ENCODE peak calls at places on chromosomes 5 and 9, in four cellular contexts. U, X, T and Y are unnamed samples.

GRCh38 chr9:38414040-38414723 is 10.1 kb downstream of the IGFBPL1 start:
- DNase-seq in U (no peak), X (no peak), T (no peak), Y (no peak)

GRCh38 chr5:24472518-24472917 is 172.3 kb downstream of the CDH10 start:
- DNase-seq in U (no peak), X (no peak), T (no peak), Y (no peak)

GRCh38 chr9:24090566-24090965 is 264.5 kb upstream of the ELAVL2 start:
- DNase-seq in U (no peak), X (no peak), T (no peak), Y (no peak)

GRCh38 chr5:56507348-56507930 is 274.3 kb upstream of the ANKRD55 start:
- DNase-seq in U (peak), X (no peak), T (peak), Y (no peak)

GRCh38 chr5:21774791-21775190 is 1078.4 kb downstream of the CDH12 start:
- DNase-seq in U (peak), X (no peak), T (no peak), Y (no peak)

GRCh38 chr5:168734657-168735344 is 155.6 kb upstream of the PANK3 start:
- DNase-seq in U (no peak), X (no peak), T (no peak), Y (no peak)

GRCh38 chr5:136518174-136518573 is 152.8 kb upstream of the TRPC7 start:
- DNase-seq in U (no peak), X (no peak), T (no peak), Y (no peak)

GRCh38 chr5:180910735-180911134 is 11.8 kb downstream of the BTNL8 start:
- DNase-seq in U (no peak), X (no peak), T (no peak), Y (no peak)

GRCh38 chr9:33113799-33114547 is 37.5 kb upstream of the SMU1 start:
- DNase-seq in U (no peak), X (no peak), T (no peak), Y (no peak)

GRCh38 chr9:131019387-131020239 is 10.6 kb downstream of the LAMC3 start:
- DNase-seq in U (no peak), X (peak), T (no peak), Y (no peak)

GRCh38 chr9:16543691-16544090 is 326.8 kb downstream of the BNC2 start:
- DNase-seq in U (no peak), X (no peak), T (no peak), Y (no peak)

GRCh38 chr9:16639644-16640043 is 230.8 kb downstream of the BNC2 start:
- DNase-seq in U (no peak), X (no peak), T (no peak), Y (no peak)

GRCh38 chr9:114154597-114155102 is 687 bp upstream of the COL27A1 start:
- DNase-seq in U (no peak), X (no peak), T (no peak), Y (no peak)

GRCh38 chr9:116928283-116928682 is 241.2 kb downstream of the TRIM32 start:
- DNase-seq in U (no peak), X (no peak), T (no peak), Y (no peak)

GRCh38 chr5:86807046-86807712 is 189.4 kb downstream of the COX7C start:
- DNase-seq in U (no peak), X (no peak), T (no peak), Y (no peak)

GRCh38 chr5:1474183-1474839 is 29.1 kb upstream of the SLC6A3 start:
- DNase-seq in U (no peak), X (no peak), T (no peak), Y (no peak)

GRCh38 chr5:126998201-126998631 is 32.1 kb downstream of the MARCHF3 start:
- DNase-seq in U (no peak), X (peak), T (no peak), Y (no peak)

GRCh38 chr9:90825586-90825985 is 24.0 kb downstream of the SYK start:
- DNase-seq in U (no peak), X (no peak), T (no peak), Y (no peak)

GRCh38 chr9:1008256-1008655 is 31.8 kb downstream of the DMRT3 start:
- DNase-seq in U (no peak), X (no peak), T (no peak), Y (no peak)

GRCh38 chr5:36908544-36909260 is 32.1 kb downstream of the NIPBL start:
- DNase-seq in U (no peak), X (no peak), T (no peak), Y (no peak)

GRCh38 chr9:94855919-94856318 is 129.4 kb downstream of the AOPEP start:
- DNase-seq in U (no peak), X (no peak), T (no peak), Y (no peak)

GRCh38 chr5:137072376-137073174 is 426.6 kb downstream of the SPOCK1 start:
- DNase-seq in U (no peak), X (no peak), T (no peak), Y (no peak)

GRCh38 chr5:138386290-138386689 is 33.8 kb downstream of the KDM3B start:
- DNase-seq in U (no peak), X (no peak), T (no peak), Y (no peak)

GRCh38 chr5:141369994-141370848 is at the start of gene PCDHGB3:
- DNase-seq in U (peak), X (peak), T (no peak), Y (peak)

GRCh38 chr9:18542837-18543405 is 69.0 kb downstream of the ADAMTSL1 start:
- DNase-seq in U (no peak), X (no peak), T (no peak), Y (no peak)

GRCh38 chr9:98488578-98489312 is 220.0 kb downstream of the GABBR2 start:
- DNase-seq in U (peak), X (no peak), T (no peak), Y (no peak)

GRCh38 chr9:134226221-134226930 is 62.0 kb upstream of the RNU6ATAC start:
- DNase-seq in U (peak), X (no peak), T (peak), Y (no peak)

GRCh38 chr5:71778678-71779276 is 59.7 kb downstream of the CARTPT start:
- DNase-seq in U (peak), X (no peak), T (peak), Y (no peak)

GRCh38 chr9:115939065-115939765 is 214.4 kb upstream of the PAPPA start:
- DNase-seq in U (peak), X (no peak), T (no peak), Y (no peak)

GRCh38 chr9:21661626-21662025 is 140.8 kb upstream of the MTAP start:
- DNase-seq in U (no peak), X (no peak), T (no peak), Y (no peak)

GRCh38 chr5:82349651-82350050 is 71.5 kb upstream of the RPS23 start:
- DNase-seq in U (peak), X (peak), T (no peak), Y (peak)

GRCh38 chr5:33309780-33310345 is 130.9 kb upstream of the TARS1 start:
- DNase-seq in U (no peak), X (no peak), T (no peak), Y (no peak)

GRCh38 chr9:77132991-77133390 is 44.3 kb upstream of the VPS13A start:
- DNase-seq in U (no peak), X (no peak), T (no peak), Y (no peak)

GRCh38 chr9:72952914-72953313 is at the start of gene ALDH1A1:
- DNase-seq in U (peak), X (no peak), T (peak), Y (no peak)

GRCh38 chr5:136453986-136454758 is 88.8 kb upstream of the TRPC7 start:
- DNase-seq in U (no peak), X (no peak), T (no peak), Y (no peak)

GRCh38 chr5:149937610-149938009 is 7.0 kb downstream of the PDE6A start:
- DNase-seq in U (peak), X (no peak), T (no peak), Y (no peak)

GRCh38 chr5:142115937-142116614 is 7.5 kb downstream of the NDFIP1 start:
- DNase-seq in U (no peak), X (no peak), T (no peak), Y (no peak)

GRCh38 chr9:129623331-129623730 is 2.4 kb upstream of the C9orf50 start:
- DNase-seq in U (no peak), X (no peak), T (no peak), Y (no peak)

GRCh38 chr9:130422546-130422945 is 22.2 kb upstream of the ASS1 start:
- DNase-seq in U (no peak), X (no peak), T (no peak), Y (no peak)

DNA sequence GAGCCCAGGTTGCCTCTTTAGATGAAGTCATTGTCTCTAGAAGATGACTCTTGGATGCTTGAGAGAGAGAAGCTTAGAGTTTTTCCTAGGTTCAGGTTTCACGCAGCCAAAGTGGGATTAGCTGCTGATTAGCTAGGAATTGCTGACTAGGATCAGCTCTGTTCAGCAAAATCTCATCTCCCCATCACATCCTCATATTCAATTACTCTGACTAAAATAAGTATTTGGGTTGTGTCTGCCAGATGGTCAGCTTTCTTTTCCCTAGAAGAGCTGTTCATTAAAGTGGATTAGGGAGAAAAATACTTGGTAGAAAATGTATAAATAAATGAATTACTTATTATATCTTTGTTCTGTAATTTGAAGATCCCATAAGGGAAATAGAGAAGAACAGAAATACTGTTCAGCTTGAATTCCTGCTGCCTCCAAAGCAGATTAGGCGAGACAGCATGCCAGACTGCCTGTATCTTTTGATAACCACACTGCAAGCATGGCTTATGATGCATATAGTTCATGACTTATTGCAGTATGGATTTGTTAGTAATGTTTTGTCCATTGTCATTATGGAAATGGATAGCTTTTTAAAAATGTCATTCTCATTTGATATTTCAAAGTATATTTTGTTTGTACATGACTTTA is 184.8 kb upstream of the CD180 start:
- DNase-seq in U (no peak), X (no peak), T (no peak), Y (no peak)
- TF ChIP-seq NR3C1 in U (no peak), X (no peak), T (no peak), Y (no peak)

GRCh38 chr5:27414099-27414498 is 375.7 kb upstream of the CDH9 start:
- DNase-seq in U (no peak), X (no peak), T (no peak), Y (no peak)
- TF ChIP-seq NR3C1 in U (no peak), X (no peak), T (no peak), Y (no peak)

GRCh38 chr5:157116483-157116954 is 7.7 kb upstream of the HAVCR2 start:
- DNase-seq in U (no peak), X (no peak), T (no peak), Y (no peak)

GRCh38 chr5:157113007-157113406 is 4.2 kb upstream of the HAVCR2 start:
- DNase-seq in U (no peak), X (no peak), T (no peak), Y (no peak)

GRCh38 chr5:157115012-157115411 is 6.2 kb upstream of the HAVCR2 start:
- DNase-seq in U (no peak), X (no peak), T (no peak), Y (no peak)

GRCh38 chr5:157120102-157120501 is 11.3 kb upstream of the HAVCR2 start:
- DNase-seq in U (no peak), X (no peak), T (no peak), Y (no peak)

DNA sequence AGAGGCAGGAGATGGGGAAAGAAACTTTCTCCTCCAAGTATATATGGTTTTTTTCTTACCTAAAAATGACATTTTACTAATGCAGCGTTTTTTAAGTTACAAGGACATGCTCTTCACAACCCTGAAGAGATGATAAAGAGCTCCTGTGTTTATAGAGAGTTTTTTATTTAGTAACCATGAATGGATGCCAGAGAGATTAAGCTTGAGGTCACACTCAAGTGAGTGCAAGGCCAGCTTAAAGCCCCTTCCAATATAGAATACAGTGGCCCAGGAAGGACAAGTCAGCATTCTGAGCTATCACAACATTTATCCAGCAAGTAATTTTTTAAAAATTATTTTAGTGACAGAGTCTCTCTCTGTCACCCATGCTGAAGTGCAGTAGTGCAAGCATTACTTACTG is 6.7 kb upstream of the HAVCR2 start:
- DNase-seq in U (no peak), X (no peak), T (no peak), Y (no peak)
- TF ChIP-seq NR3C1 in U (no peak), X (no peak), T (no peak), Y (no peak)

DNA sequence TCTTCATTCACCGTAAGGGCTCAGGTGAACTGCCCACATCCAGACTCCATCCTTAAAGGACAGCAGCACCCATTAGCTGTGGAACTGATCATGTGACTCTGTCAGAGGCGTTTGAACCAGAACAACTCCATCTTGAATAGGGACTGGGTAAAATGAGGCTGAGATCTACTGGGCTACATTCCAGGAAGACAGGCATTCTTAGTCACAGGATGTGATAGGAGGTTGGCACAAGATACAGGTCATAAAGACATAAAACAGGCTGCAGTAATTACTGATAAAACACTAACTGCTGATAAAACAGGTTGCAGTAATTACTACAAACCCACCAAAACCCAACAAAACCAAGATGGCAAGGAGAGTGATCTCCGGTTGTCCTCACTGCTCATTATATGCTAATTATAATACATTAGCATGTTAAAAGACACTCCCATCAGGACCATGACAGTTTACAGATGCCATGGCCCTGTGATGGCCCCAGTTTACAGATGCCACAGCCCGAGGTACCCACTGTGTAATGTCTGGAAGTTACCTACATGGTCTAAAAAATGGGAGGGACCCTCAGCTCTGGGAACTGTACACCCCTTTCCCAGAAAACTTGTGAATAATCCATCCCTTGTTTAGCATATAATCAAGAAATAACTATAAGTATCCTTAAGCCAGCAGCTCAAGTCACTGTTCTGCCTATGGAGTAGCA is 28.6 kb downstream of the BICD2 start:
- DNase-seq in U (no peak), X (no peak), T (no peak), Y (no peak)
- TF ChIP-seq NR3C1 in U (no peak), X (no peak), T (no peak), Y (no peak)

GRCh38 chr5:6197427-6197826 is 180.9 kb downstream of the MED10 start:
- DNase-seq in U (no peak), X (no peak), T (no peak), Y (no peak)

GRCh38 chr5:6202113-6202512 is 176.2 kb downstream of the MED10 start:
- DNase-seq in U (no peak), X (no peak), T (no peak), Y (no peak)

GRCh38 chr5:6201626-6202025 is 176.7 kb downstream of the MED10 start:
- DNase-seq in U (no peak), X (no peak), T (no peak), Y (no peak)

DNA sequence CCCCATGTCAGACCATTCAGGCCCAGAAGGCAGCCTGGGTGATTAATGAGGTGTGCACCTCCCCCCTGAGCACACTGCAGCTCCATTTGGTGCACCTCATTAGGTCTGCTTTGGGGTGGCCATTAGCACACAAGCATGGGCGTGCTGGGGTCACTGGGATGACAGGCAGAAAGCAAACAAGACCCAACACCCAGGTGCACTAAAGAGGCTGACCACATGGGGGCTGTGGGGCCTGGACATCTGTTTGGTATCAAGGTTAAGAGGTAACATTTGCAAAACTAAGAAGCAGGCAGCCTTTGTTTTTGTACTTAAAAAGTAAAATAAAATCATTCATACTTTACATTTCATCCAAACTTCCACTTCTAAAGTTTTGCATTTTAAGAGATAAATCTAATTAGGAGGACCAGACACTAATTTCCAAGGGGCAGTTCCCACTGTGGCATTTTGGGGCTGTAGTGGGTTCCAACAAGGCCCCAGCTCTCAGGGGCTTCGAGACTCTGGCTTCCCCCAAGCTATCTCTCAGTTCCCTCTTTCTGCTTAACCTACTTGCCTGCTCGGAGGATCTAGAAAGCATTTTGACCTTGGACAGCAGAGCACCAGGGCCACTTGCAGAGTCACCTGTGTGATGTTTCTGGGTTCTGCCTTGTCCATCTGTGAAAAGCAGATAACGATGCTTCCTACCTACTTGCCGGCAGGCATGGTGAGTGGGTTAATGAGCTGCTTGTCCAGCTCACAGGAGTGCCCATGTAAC is 175.6 kb downstream of the MED10 start:
- DNase-seq in U (peak), X (peak), T (peak), Y (peak)
- TF ChIP-seq NR3C1 in U (no peak), X (no peak), T (no peak), Y (no peak)

GRCh38 chr5:159091051-159091450 is 8.7 kb downstream of the EBF1 start:
- DNase-seq in U (no peak), X (no peak), T (no peak), Y (no peak)
- TF ChIP-seq NR3C1 in U (no peak), X (no peak), T (no peak), Y (no peak)

GRCh38 chr5:61298580-61298979 is 33.5 kb upstream of the ZSWIM6 start:
- DNase-seq in U (no peak), X (no peak), T (peak), Y (no peak)

GRCh38 chr5:61298066-61298465 is 34.0 kb upstream of the ZSWIM6 start:
- DNase-seq in U (no peak), X (no peak), T (no peak), Y (no peak)

GRCh38 chr5:61301820-61302563 is 30.1 kb upstream of the ZSWIM6 start:
- DNase-seq in U (peak), X (no peak), T (peak), Y (no peak)

GRCh38 chr5:61301345-61301744 is 30.7 kb upstream of the ZSWIM6 start:
- DNase-seq in U (no peak), X (no peak), T (no peak), Y (no peak)

GRCh38 chr5:61299254-61299653 is 32.8 kb upstream of the ZSWIM6 start:
- DNase-seq in U (no peak), X (no peak), T (no peak), Y (no peak)
- TF ChIP-seq NR3C1 in U (no peak), X (no peak), T (no peak), Y (no peak)

DNA sequence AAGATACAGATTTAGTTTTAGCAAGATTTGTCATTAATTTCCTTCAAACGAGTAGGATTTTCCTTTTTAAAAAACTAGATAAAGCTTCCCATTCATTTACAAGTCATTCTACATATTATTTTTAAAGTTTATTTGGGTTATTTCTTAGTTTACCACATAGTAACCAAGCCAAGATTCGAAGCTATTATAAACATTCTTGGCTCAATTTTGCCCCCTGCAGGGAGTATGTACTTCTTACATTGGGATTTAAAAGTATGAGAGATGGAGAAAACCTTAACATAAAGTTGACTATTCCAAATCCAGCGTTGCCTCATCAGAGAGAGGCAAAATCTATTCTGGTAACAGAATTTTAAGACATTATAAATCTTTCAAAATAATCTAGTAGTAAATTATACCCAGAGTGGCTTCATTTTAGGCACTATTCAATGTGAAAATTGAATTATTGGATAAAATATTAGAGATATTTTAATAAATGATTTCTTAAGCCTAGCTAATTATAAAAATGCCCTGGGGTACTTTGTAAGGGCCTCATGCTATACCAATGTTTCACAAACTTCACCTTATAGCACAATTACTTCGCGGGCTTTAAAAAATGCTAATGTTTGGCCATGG is 39.1 kb downstream of the FBN2 start:
- DNase-seq in U (peak), X (no peak), T (no peak), Y (no peak)
- TF ChIP-seq NR3C1 in U (no peak), X (no peak), T (no peak), Y (no peak)